ENCODE peak calls at places on chromosomes 16 and 17, in five cellular contexts. K is A549, H is HepG2, R is K562, N is GM12878. P is an unnamed sample.

GRCh38 chr16:69405757-69406156 is 18.7 kb upstream of the CYB5B start:
- DNase-seq in K (no peak), H (no peak), R (no peak), N (no peak), P (no peak)

GRCh38 chr16:86794216-86794864 is 216.0 kb downstream of the FOXL1 start:
- DNase-seq in K (no peak), H (no peak), R (no peak), N (no peak), P (no peak)

GRCh38 chr17:12509836-12510235 is 155.9 kb upstream of the MYOCD start:
- DNase-seq in K (no peak), H (no peak), R (no peak), N (no peak), P (no peak)

GRCh38 chr17:70859829-70860228 is 690.5 kb downstream of the KCNJ2 start:
- DNase-seq in K (no peak), H (no peak), R (no peak), N (no peak), P (no peak)

GRCh38 chr16:85611455-85612190 is 1.5 kb upstream of the GSE1 start:
- DNase-seq in K (peak; percentile 89), H (peak; percentile 67), R (peak; percentile 67), N (no peak), P (peak; percentile 80)

GRCh38 chr17:1767358-1767757 is 5.5 kb downstream of the SERPINF1 start:
- DNase-seq in K (no peak), H (no peak), R (no peak), N (no peak), P (no peak)

GRCh38 chr16:78140818-78141466 is 41.5 kb downstream of the WWOX start:
- DNase-seq in K (no peak), H (peak; percentile 69), R (no peak), N (no peak), P (no peak)

GRCh38 chr16:21116148-21116693 is 34.4 kb downstream of the DNAH3 start:
- DNase-seq in K (no peak), H (peak; percentile 52), R (no peak), N (no peak), P (no peak)

GRCh38 chr17:81431545-81432482 is 36.6 kb downstream of the BAHCC1 start:
- DNase-seq in K (no peak), H (no peak), R (no peak), N (no peak), P (no peak)

GRCh38 chr16:52005551-52005950 is 541.4 kb downstream of the TOX3 start:
- DNase-seq in K (no peak), H (no peak), R (no peak), N (no peak), P (no peak)

GRCh38 chr17:33862772-33863602 is 392.1 kb upstream of the CCL2 start:
- DNase-seq in K (no peak), H (no peak), R (peak; percentile 41), N (no peak), P (no peak)

GRCh38 chr17:33854596-33854995 is 400.5 kb upstream of the CCL2 start:
- DNase-seq in K (no peak), H (no peak), R (no peak), N (no peak), P (no peak)

GRCh38 chr17:33858682-33859081 is 396.4 kb upstream of the CCL2 start:
- DNase-seq in K (no peak), H (no peak), R (peak; percentile 54), N (no peak), P (no peak)

DNA sequence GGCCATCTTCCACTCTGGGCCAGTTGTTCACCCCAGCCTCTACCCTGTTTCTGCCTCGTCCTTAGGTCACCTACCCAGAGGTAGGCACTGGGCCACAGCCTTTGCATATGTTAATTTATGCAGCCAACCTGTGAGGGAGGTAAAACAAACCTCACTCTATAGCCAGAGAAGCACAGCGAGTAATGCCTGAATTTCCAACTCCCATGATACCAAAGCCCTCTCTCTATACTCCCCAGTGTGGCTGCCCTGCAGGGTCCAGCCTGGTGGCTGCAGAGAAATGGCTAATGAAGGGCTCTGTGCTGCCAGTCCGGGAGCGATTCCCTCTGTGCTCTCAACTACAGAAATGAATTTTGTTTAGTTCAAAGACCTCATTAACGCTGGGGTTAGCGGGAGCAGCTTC is 397.0 kb upstream of the CCL2 start:
- DNase-seq in K (no peak), H (no peak), R (no peak), N (no peak), P (no peak)
- TF ChIP-seq HDAC2 in K (no peak), H (no peak), R (no peak), N (no peak), P (no peak)

GRCh38 chr17:42999003-42999525 is 845 bp downstream of the RPL27 start:
- DNase-seq in K (no peak), H (no peak), R (no peak), N (no peak), P (no peak)

GRCh38 chr17:43006639-43007551 is at the start of gene IFI35:
- DNase-seq in K (peak; percentile 85), H (peak; percentile 83), R (peak; percentile 82), N (peak; percentile 69), P (no peak)

GRCh38 chr17:42997984-42998938 is at the start of gene RPL27:
- DNase-seq in K (peak; percentile 100), H (peak; percentile 100), R (peak; percentile 93), N (peak; percentile 100), P (peak; percentile 99)

DNA sequence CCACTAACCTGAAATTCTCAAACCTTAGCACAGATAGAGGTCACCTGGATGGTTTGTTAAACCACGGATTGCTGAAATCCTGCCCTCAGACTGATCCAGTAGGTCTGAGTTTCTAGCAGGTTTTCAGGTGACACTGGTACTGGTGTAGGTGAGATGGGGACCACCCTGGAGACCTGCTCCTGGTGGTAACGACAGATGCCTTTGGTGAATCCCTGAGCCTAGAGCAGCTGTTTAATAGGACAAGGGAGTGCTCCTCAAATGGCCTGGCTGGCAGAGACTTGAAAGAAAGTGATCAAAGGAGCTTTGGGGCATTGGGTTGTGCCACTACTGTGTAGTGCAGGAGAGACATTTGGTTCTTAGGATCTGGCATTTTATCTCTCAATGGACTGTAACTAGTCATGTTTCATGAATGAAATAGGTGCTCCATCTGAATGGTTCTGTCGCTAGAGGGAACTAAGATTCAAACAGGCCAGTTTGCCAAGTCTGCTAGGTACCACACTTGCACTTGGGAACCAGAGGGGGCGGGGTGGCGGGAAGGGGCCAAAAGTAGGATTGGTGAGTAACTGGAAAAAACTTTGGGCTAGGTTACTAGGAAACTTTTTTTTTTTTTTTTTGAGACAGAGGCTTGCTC is 2.9 kb upstream of the IFI35 start:
- DNase-seq in K (peak; percentile 80), H (peak; percentile 63), R (no peak), N (no peak), P (no peak)
- TF ChIP-seq HDAC2 in K (no peak), H (no peak), R (no peak), N (no peak), P (no peak)

DNA sequence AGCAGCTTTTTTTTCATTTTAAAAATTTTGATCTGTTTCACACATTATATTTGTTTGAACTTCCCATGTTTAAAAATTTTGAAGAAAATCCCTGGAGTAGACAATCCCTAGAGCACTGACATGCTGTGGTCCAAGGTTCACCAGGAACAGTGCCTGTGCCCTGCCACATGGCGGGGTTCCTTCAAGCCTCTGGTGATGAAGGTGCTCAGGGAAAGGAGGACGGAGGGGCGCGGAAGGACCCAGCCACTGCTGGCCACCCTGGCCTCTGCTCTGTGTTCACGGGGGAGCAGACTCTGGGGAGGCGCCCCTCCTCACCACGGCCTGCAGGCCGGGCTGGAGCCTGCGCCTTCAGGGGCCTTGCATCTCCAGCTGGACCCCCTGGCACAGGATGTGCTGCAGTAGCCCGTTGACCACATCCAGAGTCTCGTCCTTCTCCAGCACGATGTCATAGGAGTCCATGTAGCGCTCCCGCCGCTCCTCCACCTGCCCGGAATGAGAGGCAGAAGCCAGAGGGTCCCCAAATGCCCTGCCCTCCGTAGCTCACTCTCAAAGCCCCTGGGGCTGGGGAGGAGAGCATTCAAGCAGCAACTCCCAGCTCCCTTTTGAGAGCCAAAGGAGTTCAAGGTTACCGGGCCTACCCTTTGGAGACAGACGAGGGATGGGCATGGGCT is 10.7 kb downstream of the NT5C3B start:
- DNase-seq in K (no peak), H (no peak), R (no peak), N (no peak), P (no peak)
- TF ChIP-seq HDAC2 in K (no peak), H (no peak), R (no peak), N (no peak), P (no peak)

GRCh38 chr16:2155091-2156024 is at the start of gene TRAF7:
- DNase-seq in K (peak; percentile 100), H (peak; percentile 100), R (peak; percentile 98), N (peak; percentile 100), P (peak; percentile 99)

GRCh38 chr16:2154533-2155090 is 970 bp upstream of the TRAF7 start:
- DNase-seq in K (no peak), H (no peak), R (no peak), N (no peak), P (no peak)

GRCh38 chr16:2150418-2151187 is 2.2 kb downstream of the RAB26 start:
- DNase-seq in K (peak; percentile 73), H (peak; percentile 68), R (peak; percentile 49), N (no peak), P (peak; percentile 80)

GRCh38 chr16:2151188-2152091 is 3.0 kb downstream of the RAB26 start:
- DNase-seq in K (peak; percentile 52), H (no peak), R (peak; percentile 28), N (no peak), P (no peak)

DNA sequence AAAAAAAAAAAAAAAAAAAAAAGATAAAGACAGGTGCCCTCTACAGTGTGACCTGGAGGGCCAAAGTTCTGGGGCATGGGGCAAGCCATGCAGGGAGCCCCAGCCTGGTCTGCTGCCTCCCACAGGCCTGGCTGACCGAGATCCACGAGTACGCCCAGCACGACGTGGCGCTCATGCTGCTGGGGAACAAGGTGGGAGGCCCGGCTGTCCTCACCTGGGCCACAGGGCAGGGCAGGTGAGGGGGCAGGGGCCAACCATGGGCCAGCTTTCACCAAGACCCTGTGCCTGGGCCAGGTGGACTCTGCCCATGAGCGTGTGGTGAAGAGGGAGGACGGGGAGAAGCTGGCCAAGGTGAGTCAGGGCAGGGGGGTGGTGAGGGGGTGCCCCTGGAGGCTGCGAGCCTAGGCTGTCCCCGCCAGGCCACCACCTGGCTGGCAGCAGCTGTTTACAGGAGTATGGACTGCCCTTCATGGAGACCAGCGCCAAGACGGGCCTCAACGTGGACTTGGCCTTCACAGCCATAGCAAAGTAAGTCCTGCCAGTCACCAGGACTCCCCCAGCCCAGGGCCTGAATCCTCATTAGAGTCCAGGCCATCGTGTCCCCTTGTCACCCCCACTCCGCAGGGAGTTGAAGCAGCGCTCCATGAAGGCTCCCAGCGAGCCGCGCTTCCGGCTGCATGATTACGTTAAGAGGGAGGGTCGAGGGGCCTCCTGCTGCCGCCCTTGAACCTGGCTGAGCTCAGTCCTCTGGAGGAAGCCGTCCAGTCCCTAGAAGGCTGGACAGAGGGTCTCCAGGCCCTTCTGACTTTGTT is 2.7 kb upstream of the TRAF7 start:
- DNase-seq in K (peak; percentile 63), H (peak; percentile 38), R (peak; percentile 34), N (no peak), P (no peak)
- TF ChIP-seq HDAC2 in K (no peak), H (no peak), R (no peak), N (no peak), P (no peak)

GRCh38 chr17:69466905-69467630 is 52.6 kb downstream of the MAP2K6 start:
- DNase-seq in K (peak; percentile 56), H (peak; percentile 12), R (no peak), N (no peak), P (no peak)
- TF ChIP-seq HDAC2 in K (no peak), H (no peak), R (no peak), N (no peak), P (no peak)

DNA sequence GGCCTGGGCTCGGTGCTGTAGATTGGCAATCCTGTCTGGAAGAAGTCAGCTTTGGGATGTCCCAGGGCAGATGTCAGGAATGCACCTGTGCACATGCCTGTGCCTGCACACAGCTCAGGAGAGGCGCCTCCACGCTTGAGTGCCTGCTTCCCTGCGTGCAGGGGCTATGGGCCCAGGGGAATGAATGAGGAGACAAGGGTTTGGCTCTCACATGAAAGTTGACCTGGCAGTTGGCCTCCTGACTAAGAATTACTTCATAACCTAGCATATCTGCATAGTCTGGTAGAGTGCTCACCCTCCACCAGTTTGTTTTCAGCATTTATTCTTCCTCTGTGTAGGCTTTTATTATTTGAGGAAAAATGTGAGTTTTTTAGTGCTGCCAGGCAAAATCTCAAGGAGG is 50.0 kb downstream of the PLD6 start:
- DNase-seq in K (no peak), H (no peak), R (no peak), N (no peak), P (no peak)
- TF ChIP-seq HDAC2 in K (no peak), H (no peak), R (no peak), N (no peak), P (no peak)